ENCODE peak calls at places on chromosomes 13 and 19, in nine cellular contexts. One of them, this sample, is unnamed.

GRCh38 chr19:34452671-34453253 is 24.6 kb downstream of the UBA2 start:
- DNase-seq in iPS-NIHi11: no peak
- DNase-seq in CD4-positive, CD25-positive, alpha-beta regulatory T cell: no peak
- DNase-seq in fibroblast of the aortic adventitia: no peak
- DNase-seq in activated CD4-positive, alpha-beta T cell treated with anti-CD3 and anti-CD28 coated beads, Interleukin-2, amount 10 ng/mL, durations not matched to agents 7 days and 5 days: no peak
- DNase-seq in tibial nerve: no peak
- DNase-seq in GM12865: no peak
- DNase-seq in Peyer's patch: no peak
- DNase-seq in activated CD4-positive, CD25-positive, alpha-beta regulatory T cell treated with anti-CD3 and anti-CD28 coated beads, Interleukin-2, amount 50 U/mL, for 16 hours: no peak
- DNase-seq in this sample: no peak

GRCh38 chr19:43779147-43779819 is 1.5 kb downstream of the KCNN4 start:
- DNase-seq in iPS-NIHi11: no peak
- DNase-seq in CD4-positive, CD25-positive, alpha-beta regulatory T cell: no peak
- DNase-seq in fibroblast of the aortic adventitia: no peak
- DNase-seq in activated CD4-positive, alpha-beta T cell treated with anti-CD3 and anti-CD28 coated beads, Interleukin-2, amount 10 ng/mL, durations not matched to agents 7 days and 5 days: no peak
- DNase-seq in tibial nerve: no peak
- DNase-seq in GM12865: no peak
- DNase-seq in Peyer's patch: peak
- DNase-seq in activated CD4-positive, CD25-positive, alpha-beta regulatory T cell treated with anti-CD3 and anti-CD28 coated beads, Interleukin-2, amount 50 U/mL, for 16 hours: no peak
- DNase-seq in this sample: no peak

GRCh38 chr19:1042689-1043511 is 3.0 kb downstream of the ABCA7 start:
- DNase-seq in iPS-NIHi11: peak
- DNase-seq in CD4-positive, CD25-positive, alpha-beta regulatory T cell: no peak
- DNase-seq in fibroblast of the aortic adventitia: no peak
- DNase-seq in activated CD4-positive, alpha-beta T cell treated with anti-CD3 and anti-CD28 coated beads, Interleukin-2, amount 10 ng/mL, durations not matched to agents 7 days and 5 days: no peak
- DNase-seq in tibial nerve: no peak
- DNase-seq in GM12865: no peak
- DNase-seq in Peyer's patch: no peak
- DNase-seq in activated CD4-positive, CD25-positive, alpha-beta regulatory T cell treated with anti-CD3 and anti-CD28 coated beads, Interleukin-2, amount 50 U/mL, for 16 hours: no peak
- DNase-seq in this sample: no peak

GRCh38 chr13:99067160-99067985 is 89.5 kb upstream of the DOCK9 start:
- DNase-seq in iPS-NIHi11: no peak
- DNase-seq in CD4-positive, CD25-positive, alpha-beta regulatory T cell: no peak
- DNase-seq in fibroblast of the aortic adventitia: peak
- DNase-seq in activated CD4-positive, alpha-beta T cell treated with anti-CD3 and anti-CD28 coated beads, Interleukin-2, amount 10 ng/mL, durations not matched to agents 7 days and 5 days: no peak
- DNase-seq in tibial nerve: no peak
- DNase-seq in GM12865: no peak
- DNase-seq in Peyer's patch: no peak
- DNase-seq in activated CD4-positive, CD25-positive, alpha-beta regulatory T cell treated with anti-CD3 and anti-CD28 coated beads, Interleukin-2, amount 50 U/mL, for 16 hours: no peak
- DNase-seq in this sample: no peak

GRCh38 chr13:111385182-111385857 is 64.9 kb downstream of the TEX29 start:
- DNase-seq in iPS-NIHi11: no peak
- DNase-seq in CD4-positive, CD25-positive, alpha-beta regulatory T cell: no peak
- DNase-seq in fibroblast of the aortic adventitia: no peak
- DNase-seq in activated CD4-positive, alpha-beta T cell treated with anti-CD3 and anti-CD28 coated beads, Interleukin-2, amount 10 ng/mL, durations not matched to agents 7 days and 5 days: no peak
- DNase-seq in tibial nerve: no peak
- DNase-seq in GM12865: no peak
- DNase-seq in Peyer's patch: no peak
- DNase-seq in activated CD4-positive, CD25-positive, alpha-beta regulatory T cell treated with anti-CD3 and anti-CD28 coated beads, Interleukin-2, amount 50 U/mL, for 16 hours: no peak
- DNase-seq in this sample: no peak

GRCh38 chr13:106096661-106097092 is 438.8 kb downstream of the EFNB2 start:
- DNase-seq in iPS-NIHi11: no peak
- DNase-seq in CD4-positive, CD25-positive, alpha-beta regulatory T cell: no peak
- DNase-seq in fibroblast of the aortic adventitia: no peak
- DNase-seq in activated CD4-positive, alpha-beta T cell treated with anti-CD3 and anti-CD28 coated beads, Interleukin-2, amount 10 ng/mL, durations not matched to agents 7 days and 5 days: no peak
- DNase-seq in tibial nerve: no peak
- DNase-seq in GM12865: no peak
- DNase-seq in Peyer's patch: no peak
- DNase-seq in activated CD4-positive, CD25-positive, alpha-beta regulatory T cell treated with anti-CD3 and anti-CD28 coated beads, Interleukin-2, amount 50 U/mL, for 16 hours: no peak
- DNase-seq in this sample: no peak

GRCh38 chr13:73467103-73467502 is 408.3 kb downstream of the KLF5 start:
- DNase-seq in iPS-NIHi11: peak
- DNase-seq in CD4-positive, CD25-positive, alpha-beta regulatory T cell: no peak
- DNase-seq in fibroblast of the aortic adventitia: peak
- DNase-seq in activated CD4-positive, alpha-beta T cell treated with anti-CD3 and anti-CD28 coated beads, Interleukin-2, amount 10 ng/mL, durations not matched to agents 7 days and 5 days: no peak
- DNase-seq in tibial nerve: no peak
- DNase-seq in GM12865: no peak
- DNase-seq in Peyer's patch: no peak
- DNase-seq in activated CD4-positive, CD25-positive, alpha-beta regulatory T cell treated with anti-CD3 and anti-CD28 coated beads, Interleukin-2, amount 50 U/mL, for 16 hours: no peak
- DNase-seq in this sample: no peak

GRCh38 chr19:45918721-45919120 is 4.1 kb upstream of the NANOS2 start:
- DNase-seq in iPS-NIHi11: no peak
- DNase-seq in CD4-positive, CD25-positive, alpha-beta regulatory T cell: no peak
- DNase-seq in fibroblast of the aortic adventitia: no peak
- DNase-seq in activated CD4-positive, alpha-beta T cell treated with anti-CD3 and anti-CD28 coated beads, Interleukin-2, amount 10 ng/mL, durations not matched to agents 7 days and 5 days: no peak
- DNase-seq in tibial nerve: no peak
- DNase-seq in GM12865: no peak
- DNase-seq in Peyer's patch: no peak
- DNase-seq in activated CD4-positive, CD25-positive, alpha-beta regulatory T cell treated with anti-CD3 and anti-CD28 coated beads, Interleukin-2, amount 50 U/mL, for 16 hours: no peak
- DNase-seq in this sample: no peak

GRCh38 chr13:44317752-44318550 is 55.7 kb upstream of the SERP2 start:
- DNase-seq in iPS-NIHi11: no peak
- DNase-seq in CD4-positive, CD25-positive, alpha-beta regulatory T cell: no peak
- DNase-seq in fibroblast of the aortic adventitia: peak
- DNase-seq in activated CD4-positive, alpha-beta T cell treated with anti-CD3 and anti-CD28 coated beads, Interleukin-2, amount 10 ng/mL, durations not matched to agents 7 days and 5 days: no peak
- DNase-seq in tibial nerve: no peak
- DNase-seq in GM12865: no peak
- DNase-seq in Peyer's patch: no peak
- DNase-seq in activated CD4-positive, CD25-positive, alpha-beta regulatory T cell treated with anti-CD3 and anti-CD28 coated beads, Interleukin-2, amount 50 U/mL, for 16 hours: no peak
- DNase-seq in this sample: no peak

GRCh38 chr13:33052446-33052845 is 36.2 kb downstream of the KL start:
- DNase-seq in iPS-NIHi11: no peak
- DNase-seq in CD4-positive, CD25-positive, alpha-beta regulatory T cell: no peak
- DNase-seq in fibroblast of the aortic adventitia: peak
- DNase-seq in activated CD4-positive, alpha-beta T cell treated with anti-CD3 and anti-CD28 coated beads, Interleukin-2, amount 10 ng/mL, durations not matched to agents 7 days and 5 days: no peak
- DNase-seq in tibial nerve: no peak
- DNase-seq in GM12865: no peak
- DNase-seq in Peyer's patch: no peak
- DNase-seq in activated CD4-positive, CD25-positive, alpha-beta regulatory T cell treated with anti-CD3 and anti-CD28 coated beads, Interleukin-2, amount 50 U/mL, for 16 hours: no peak
- DNase-seq in this sample: no peak